ENCODE peak calls at places on chromosomes 1 and 21, in ten cellular contexts. A, U, F, J, Z, I, H, S, R and Q are unnamed samples.

GRCh38 chr21:27132270-27132669 is 165.4 kb upstream of the ADAMTS5 start:
- DNase-seq in A (no peak), U (no peak), F (no peak), J (no peak), Z (no peak), I (no peak), H (no peak), S (no peak), R (no peak), Q (peak)

GRCh38 chr1:31396633-31397351 is 16.2 kb upstream of the SERINC2 start:
- DNase-seq in A (no peak), U (no peak), F (no peak), J (no peak), Z (no peak), I (no peak), H (no peak), S (no peak), R (peak), Q (peak)

GRCh38 chr1:8587784-8588183 is 229.7 kb downstream of the RERE start:
- DNase-seq in A (no peak), U (no peak), F (no peak), J (no peak), Z (no peak), I (no peak), H (no peak), S (no peak), R (no peak), Q (no peak)

GRCh38 chr21:38159355-38159754 is 97.4 kb upstream of the KCNJ15 start:
- DNase-seq in A (peak), U (peak), F (peak), J (no peak), Z (peak), I (peak), H (peak), S (peak), R (peak), Q (peak)

GRCh38 chr1:55402676-55403464 is 187.7 kb upstream of the USP24 start:
- DNase-seq in A (no peak), U (no peak), F (no peak), J (no peak), Z (no peak), I (no peak), H (no peak), S (no peak), R (no peak), Q (peak)

GRCh38 chr1:27574871-27575831 is 28.8 kb downstream of the AHDC1 start:
- DNase-seq in A (no peak), U (no peak), F (peak), J (peak), Z (no peak), I (no peak), H (no peak), S (peak), R (peak), Q (no peak)

GRCh38 chr1:36223996-36224536 is at the start of gene THRAP3:
- DNase-seq in A (peak), U (peak), F (peak), J (peak), Z (peak), I (peak), H (peak), S (peak), R (peak), Q (peak)

GRCh38 chr21:45640888-45641479 is 2.5 kb upstream of the PCBP3 start:
- DNase-seq in A (no peak), U (no peak), F (peak), J (no peak), Z (no peak), I (no peak), H (no peak), S (no peak), R (peak), Q (no peak)

GRCh38 chr1:204507317-204508105 is 8.7 kb upstream of the MDM4 start:
- DNase-seq in A (no peak), U (no peak), F (peak), J (no peak), Z (no peak), I (no peak), H (peak), S (peak), R (peak), Q (peak)

GRCh38 chr1:6045561-6045960 is at the start of gene KCNAB2:
- DNase-seq in A (no peak), U (no peak), F (no peak), J (no peak), Z (no peak), I (no peak), H (no peak), S (no peak), R (no peak), Q (no peak)

GRCh38 chr1:11138952-11139351 is 39.3 kb upstream of the EXOSC10 start:
- DNase-seq in A (no peak), U (no peak), F (no peak), J (no peak), Z (no peak), I (no peak), H (no peak), S (no peak), R (no peak), Q (peak)

GRCh38 chr1:112995890-112996289 is 39.9 kb upstream of the SLC16A1 start:
- DNase-seq in A (no peak), U (no peak), F (no peak), J (no peak), Z (no peak), I (no peak), H (no peak), S (no peak), R (no peak), Q (no peak)

GRCh38 chr1:183137782-183138181 is 48.3 kb upstream of the LAMC2 start:
- DNase-seq in A (no peak), U (no peak), F (no peak), J (no peak), Z (no peak), I (no peak), H (no peak), S (no peak), R (no peak), Q (no peak)

GRCh38 chr1:4671828-4672227 is 17.4 kb downstream of the AJAP1 start:
- DNase-seq in A (no peak), U (no peak), F (no peak), J (no peak), Z (no peak), I (no peak), H (no peak), S (no peak), R (no peak), Q (no peak)